ENCODE peak calls at places on chromosomes 2 and 18, in six cellular contexts. One of them, this sample, is unnamed.

GRCh38 chr2:97742381-97742847 is 29.0 kb downstream of the ZAP70 start:
- DNase-seq in fibroblast of mammary gland: peak; percentile 34
- DNase-seq in coronary artery: no peak
- DNase-seq in GM12864: no peak
- DNase-seq in BJ: no peak
- DNase-seq in foreskin fibroblast: peak; percentile 57
- DNase-seq in this sample: no peak

GRCh38 chr2:12965540-12966269 is 249.0 kb downstream of the TRIB2 start:
- DNase-seq in fibroblast of mammary gland: peak; percentile 77
- DNase-seq in coronary artery: no peak
- DNase-seq in GM12864: no peak
- DNase-seq in BJ: peak; percentile 24
- DNase-seq in foreskin fibroblast: peak; percentile 77
- DNase-seq in this sample: peak; percentile 57

GRCh38 chr2:156340818-156341481 is 8.4 kb upstream of the NR4A2 start:
- DNase-seq in fibroblast of mammary gland: peak; percentile 71
- DNase-seq in coronary artery: no peak
- DNase-seq in GM12864: no peak
- DNase-seq in BJ: no peak
- DNase-seq in foreskin fibroblast: no peak
- DNase-seq in this sample: peak; percentile 63

GRCh38 chr2:227415538-227416424 is 28.0 kb upstream of the SCYGR1 start:
- DNase-seq in fibroblast of mammary gland: peak; percentile 67
- DNase-seq in coronary artery: no peak
- DNase-seq in GM12864: no peak
- DNase-seq in BJ: no peak
- DNase-seq in foreskin fibroblast: peak; percentile 83
- DNase-seq in this sample: peak; percentile 85

GRCh38 chr2:194003911-194004310 is 1653.1 kb upstream of the SLC39A10 start:
- DNase-seq in fibroblast of mammary gland: peak; percentile 48
- DNase-seq in coronary artery: no peak
- DNase-seq in GM12864: no peak
- DNase-seq in BJ: no peak
- DNase-seq in foreskin fibroblast: peak; percentile 26
- DNase-seq in this sample: no peak

GRCh38 chr2:205686231-205687017 is 4.1 kb downstream of the NRP2 start:
- DNase-seq in fibroblast of mammary gland: no peak
- DNase-seq in coronary artery: no peak
- DNase-seq in GM12864: no peak
- DNase-seq in BJ: no peak
- DNase-seq in foreskin fibroblast: peak; percentile 52
- DNase-seq in this sample: no peak

GRCh38 chr2:63827749-63828148 is 13.9 kb upstream of the UGP2 start:
- DNase-seq in fibroblast of mammary gland: peak; percentile 75
- DNase-seq in coronary artery: no peak
- DNase-seq in GM12864: no peak
- DNase-seq in BJ: peak; percentile 71
- DNase-seq in foreskin fibroblast: peak; percentile 85
- DNase-seq in this sample: peak; percentile 95

GRCh38 chr2:215736653-215737290 is 276.6 kb downstream of the MREG start:
- DNase-seq in fibroblast of mammary gland: peak; percentile 92
- DNase-seq in coronary artery: no peak
- DNase-seq in GM12864: no peak
- DNase-seq in BJ: peak; percentile 28
- DNase-seq in foreskin fibroblast: peak; percentile 90
- DNase-seq in this sample: peak; percentile 83

GRCh38 chr2:61283443-61284160 is 121.6 kb downstream of the C2orf74 start:
- DNase-seq in fibroblast of mammary gland: no peak
- DNase-seq in coronary artery: no peak
- DNase-seq in GM12864: no peak
- DNase-seq in BJ: no peak
- DNase-seq in foreskin fibroblast: no peak
- DNase-seq in this sample: no peak

GRCh38 chr2:165847001-165847400 is 53.0 kb upstream of the GALNT3 start:
- DNase-seq in fibroblast of mammary gland: no peak
- DNase-seq in coronary artery: no peak
- DNase-seq in GM12864: no peak
- DNase-seq in BJ: no peak
- DNase-seq in foreskin fibroblast: no peak
- DNase-seq in this sample: no peak
- TF ChIP-seq CTCF in fibroblast of mammary gland: no peak
- TF ChIP-seq CTCF in coronary artery: no peak
- TF ChIP-seq CTCF in GM12864: no peak
- TF ChIP-seq CTCF in BJ: no peak
- TF ChIP-seq CTCF in foreskin fibroblast: no peak
- TF ChIP-seq CTCF in this sample: no peak

DNA sequence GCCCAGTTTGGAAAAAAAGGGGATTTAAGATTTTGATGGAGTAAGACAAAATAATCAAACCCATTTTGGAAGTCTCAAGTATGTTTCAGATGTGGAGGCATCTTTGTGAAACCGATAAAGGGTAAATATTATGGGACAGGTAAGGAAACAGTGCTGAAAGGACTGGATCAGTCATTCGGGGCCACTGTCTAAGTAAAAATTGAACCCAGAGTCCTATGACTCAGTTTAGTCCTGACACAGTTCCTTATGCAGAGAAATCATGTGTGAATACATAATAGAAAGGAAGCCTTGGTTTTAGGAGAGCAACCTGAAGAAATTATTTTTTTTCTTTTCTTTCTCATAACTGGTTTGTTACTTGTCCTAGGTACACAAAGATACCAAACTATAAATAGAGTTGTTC is 15.4 kb upstream of the ZEB2 start:
- DNase-seq in fibroblast of mammary gland: no peak
- DNase-seq in coronary artery: no peak
- DNase-seq in GM12864: no peak
- DNase-seq in BJ: no peak
- DNase-seq in foreskin fibroblast: no peak
- DNase-seq in this sample: no peak
- H3K4me3 ChIP-seq in fibroblast of mammary gland: no peak overlapping the region
- H3K4me3 ChIP-seq in coronary artery: no peak overlapping the region
- H3K4me3 ChIP-seq in GM12864: no peak overlapping the region
- H3K4me3 ChIP-seq in BJ: no peak overlapping the region
- H3K4me3 ChIP-seq in foreskin fibroblast: no peak overlapping the region
- H3K4me3 ChIP-seq in this sample: no peak overlapping the region

DNA sequence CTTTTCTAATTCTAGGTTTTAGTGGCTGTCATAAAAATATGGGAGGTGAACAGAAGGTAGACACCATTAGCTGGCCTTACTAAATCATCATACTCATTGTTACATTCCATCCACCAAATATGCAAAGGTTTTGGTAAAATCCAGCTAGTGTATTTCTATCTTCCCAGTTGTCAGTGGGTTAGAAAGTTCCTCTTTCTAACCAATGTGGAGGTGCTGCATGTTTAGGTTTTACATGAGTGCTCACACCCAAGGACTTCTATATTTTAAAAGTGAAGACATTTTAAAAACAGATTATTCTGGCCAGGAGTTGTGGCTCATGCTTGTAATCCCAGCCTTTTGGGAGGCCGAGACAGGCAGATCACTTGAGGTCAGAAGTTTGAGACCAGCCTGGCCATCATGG is 5.9 kb downstream of the ALPP start:
- DNase-seq in fibroblast of mammary gland: no peak
- DNase-seq in coronary artery: no peak
- DNase-seq in GM12864: no peak
- DNase-seq in BJ: no peak
- DNase-seq in foreskin fibroblast: no peak
- DNase-seq in this sample: no peak
- TF ChIP-seq CTCF in fibroblast of mammary gland: no peak
- TF ChIP-seq CTCF in coronary artery: no peak
- TF ChIP-seq CTCF in GM12864: no peak
- TF ChIP-seq CTCF in BJ: no peak
- TF ChIP-seq CTCF in foreskin fibroblast: no peak
- TF ChIP-seq CTCF in this sample: no peak

DNA sequence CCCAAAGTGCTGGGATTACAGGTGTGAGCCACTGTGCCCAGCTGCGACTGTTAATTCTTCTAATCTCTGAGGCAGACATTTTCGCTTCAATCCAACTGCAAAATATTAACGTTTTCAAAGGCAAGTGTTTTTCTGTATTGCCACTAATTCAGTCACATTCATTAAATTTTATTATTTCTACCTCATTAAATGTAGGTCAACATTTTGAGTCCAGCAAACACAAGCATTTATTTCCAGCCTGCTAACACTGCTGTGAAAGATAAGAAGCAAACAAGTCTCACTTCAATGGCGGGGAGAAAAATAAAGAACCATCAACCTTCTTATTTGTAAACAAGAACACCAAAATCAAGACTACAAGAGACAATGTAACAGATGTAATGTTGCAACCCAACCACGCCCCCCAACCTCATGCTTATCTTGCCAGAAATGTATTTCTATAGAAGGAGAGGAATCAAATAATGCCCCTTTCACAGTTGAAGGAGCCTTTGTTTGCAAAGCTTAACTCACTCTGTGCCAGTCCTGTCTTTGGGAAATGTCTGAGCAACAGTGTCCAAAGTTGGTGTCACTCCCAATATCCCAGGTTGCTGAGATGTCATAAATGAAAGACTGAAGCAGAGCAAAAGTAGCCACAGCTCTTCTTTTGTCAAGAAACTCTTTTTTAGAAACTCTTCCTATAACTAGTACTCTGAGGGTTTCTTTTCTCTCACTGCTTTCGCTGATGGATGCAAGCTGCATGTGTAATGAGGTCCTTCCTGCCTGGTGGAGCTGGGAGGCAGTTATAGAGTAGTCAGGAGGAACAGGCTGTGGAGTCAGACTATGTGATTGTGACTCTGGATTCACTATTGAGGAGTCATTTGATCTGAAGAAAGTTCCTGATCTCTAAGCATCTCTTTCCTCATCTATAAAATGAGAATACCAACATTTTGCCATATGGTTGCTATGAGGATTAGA is 8.6 kb downstream of the DOCK10 start:
- DNase-seq in fibroblast of mammary gland: no peak
- DNase-seq in coronary artery: no peak
- DNase-seq in GM12864: no peak
- DNase-seq in BJ: no peak
- DNase-seq in foreskin fibroblast: no peak
- DNase-seq in this sample: no peak
- H3K4me3 ChIP-seq in fibroblast of mammary gland: no peak overlapping the region
- H3K4me3 ChIP-seq in coronary artery: no peak overlapping the region
- H3K4me3 ChIP-seq in GM12864: no peak overlapping the region
- H3K4me3 ChIP-seq in BJ: no peak overlapping the region
- H3K4me3 ChIP-seq in foreskin fibroblast: no peak overlapping the region
- H3K4me3 ChIP-seq in this sample: no peak overlapping the region

GRCh38 chr2:164717000-164717597 is 95.8 kb upstream of the GRB14 start:
- DNase-seq in fibroblast of mammary gland: peak; percentile 45
- DNase-seq in coronary artery: no peak
- DNase-seq in GM12864: no peak
- DNase-seq in BJ: no peak
- DNase-seq in foreskin fibroblast: peak; percentile 57
- DNase-seq in this sample: peak; percentile 70

GRCh38 chr2:164714471-164714870 is 93.2 kb upstream of the GRB14 start:
- DNase-seq in fibroblast of mammary gland: no peak
- DNase-seq in coronary artery: no peak
- DNase-seq in GM12864: no peak
- DNase-seq in BJ: no peak
- DNase-seq in foreskin fibroblast: no peak
- DNase-seq in this sample: no peak

GRCh38 chr2:164710252-164710633 is 89.0 kb upstream of the GRB14 start:
- DNase-seq in fibroblast of mammary gland: peak; percentile 49
- DNase-seq in coronary artery: no peak
- DNase-seq in GM12864: no peak
- DNase-seq in BJ: no peak
- DNase-seq in foreskin fibroblast: peak; percentile 70
- DNase-seq in this sample: peak; percentile 49

GRCh38 chr2:164706522-164706921 is 85.2 kb upstream of the GRB14 start:
- DNase-seq in fibroblast of mammary gland: peak; percentile 87
- DNase-seq in coronary artery: no peak
- DNase-seq in GM12864: no peak
- DNase-seq in BJ: peak; percentile 76
- DNase-seq in foreskin fibroblast: peak; percentile 80
- DNase-seq in this sample: peak; percentile 57

DNA sequence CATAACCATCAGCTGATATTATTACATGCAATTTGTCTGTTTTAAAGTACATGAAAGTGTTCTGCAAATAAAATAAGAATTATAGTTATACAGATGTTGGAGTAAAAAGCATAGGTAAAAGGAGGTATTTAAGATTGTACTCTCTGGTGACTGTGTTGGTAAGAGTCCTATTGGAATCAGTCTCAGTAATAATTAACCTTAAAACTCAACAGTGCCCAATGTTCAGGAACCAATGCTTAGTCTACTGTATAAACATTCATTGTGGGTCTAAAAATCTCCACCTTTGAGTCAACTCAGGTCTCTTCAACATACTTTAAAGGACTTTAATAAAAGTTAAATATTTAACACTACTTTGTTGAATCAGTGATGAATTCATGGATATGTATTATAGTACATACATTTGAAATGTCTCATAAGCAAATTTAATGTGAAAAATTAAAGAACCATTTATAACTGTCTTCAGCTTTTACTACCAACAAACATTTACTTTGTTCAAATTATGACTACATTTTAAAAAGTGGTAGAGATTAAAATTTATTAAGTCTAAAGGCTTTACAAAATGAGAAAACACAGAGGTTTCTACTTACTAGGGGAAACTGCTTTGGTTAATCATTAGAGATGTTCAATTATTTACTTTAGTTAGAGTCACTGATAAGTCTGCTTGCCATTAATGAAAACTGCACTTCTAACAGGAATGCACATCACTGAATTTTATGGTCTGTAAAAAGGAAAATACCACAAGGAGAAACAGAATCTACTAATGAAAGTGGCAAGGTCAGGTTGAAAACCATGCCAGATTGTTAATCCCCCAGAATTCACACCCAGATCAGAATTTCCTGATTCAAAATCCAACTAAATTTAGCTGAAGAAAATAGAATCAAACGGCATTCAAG is 90.2 kb upstream of the GRB14 start:
- DNase-seq in fibroblast of mammary gland: no peak
- DNase-seq in coronary artery: no peak
- DNase-seq in GM12864: no peak
- DNase-seq in BJ: no peak
- DNase-seq in foreskin fibroblast: no peak
- DNase-seq in this sample: no peak
- TF ChIP-seq CTCF in fibroblast of mammary gland: no peak
- TF ChIP-seq CTCF in coronary artery: no peak
- TF ChIP-seq CTCF in GM12864: no peak
- TF ChIP-seq CTCF in BJ: no peak
- TF ChIP-seq CTCF in foreskin fibroblast: no peak
- TF ChIP-seq CTCF in this sample: no peak

DNA sequence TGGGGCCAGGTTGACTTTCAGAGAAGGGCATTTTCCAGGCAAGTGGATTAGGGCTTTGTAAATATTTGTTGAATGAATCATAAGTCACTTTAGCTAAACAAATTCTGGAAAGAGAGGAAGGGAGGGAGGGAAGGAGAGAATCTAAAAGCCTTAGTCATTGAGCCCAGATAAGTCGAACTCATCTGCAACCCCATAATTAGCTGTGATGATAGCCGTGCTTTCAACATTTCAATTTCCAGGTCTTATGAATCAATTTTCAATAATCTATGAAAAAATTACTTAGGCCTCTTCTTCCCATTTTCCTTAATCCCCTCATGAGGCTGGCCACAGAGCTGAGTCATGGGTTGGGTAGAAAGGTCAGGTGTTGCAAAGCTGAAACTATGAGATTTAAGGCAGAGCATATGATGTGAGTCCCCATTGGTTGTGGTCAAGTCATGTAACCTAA is 111.9 kb upstream of the MAPRE2 start:
- DNase-seq in fibroblast of mammary gland: peak; percentile 75
- DNase-seq in coronary artery: no peak
- DNase-seq in GM12864: no peak
- DNase-seq in BJ: peak; percentile 52
- DNase-seq in foreskin fibroblast: peak; percentile 83
- DNase-seq in this sample: peak; percentile 54
- H3K4me3 ChIP-seq in fibroblast of mammary gland: no peak overlapping the region
- H3K4me3 ChIP-seq in coronary artery: no peak overlapping the region
- H3K4me3 ChIP-seq in GM12864: no peak overlapping the region
- H3K4me3 ChIP-seq in BJ: no peak overlapping the region
- H3K4me3 ChIP-seq in foreskin fibroblast: no peak overlapping the region
- H3K4me3 ChIP-seq in this sample: no peak overlapping the region

This sample was measured in fibroblast of the aortic adventitia.